ENCODE peak calls at places on chromosomes 4 and X, in ten cellular contexts. One of them, this sample, is unnamed. For H3K4me1 and H3K27me3, the result is how much of the 10 kb centered on the place peaks cover.

GRCh38 chr4:48557478-48557877 is 67.4 kb downstream of the ZAR1 start:
- DNase-seq in CD8-positive, alpha-beta memory T cell: no peak
- DNase-seq in fibroblast of lung: peak
- DNase-seq in Karpas-422: no peak
- DNase-seq in HCT116: no peak
- DNase-seq in uterus: no peak
- DNase-seq in pancreas: no peak
- DNase-seq in adrenal gland: no peak
- DNase-seq in prostate gland: no peak
- DNase-seq in endodermal cell: peak
- DNase-seq in this sample: no peak

GRCh38 chr4:183721207-183722081 is 62.4 kb downstream of the TRAPPC11 start:
- DNase-seq in Karpas-422: no peak
- DNase-seq in adrenal gland: peak
- DNase-seq in endodermal cell: peak
- DNase-seq in pancreas: peak
- DNase-seq in HCT116: no peak
- DNase-seq in CD8-positive, alpha-beta memory T cell: no peak
- DNase-seq in prostate gland: no peak
- DNase-seq in uterus: peak
- DNase-seq in fibroblast of lung: peak
- DNase-seq in this sample: peak

GRCh38 chr4:30801876-30802275 is 81.7 kb downstream of the PCDH7 start:
- DNase-seq in uterus: no peak
- DNase-seq in HCT116: no peak
- DNase-seq in prostate gland: no peak
- DNase-seq in adrenal gland: no peak
- DNase-seq in CD8-positive, alpha-beta memory T cell: no peak
- DNase-seq in Karpas-422: no peak
- DNase-seq in endodermal cell: no peak
- DNase-seq in fibroblast of lung: peak
- DNase-seq in pancreas: no peak
- DNase-seq in this sample: no peak

GRCh38 chr4:145231906-145232700 is 51.7 kb upstream of the OTUD4 start:
- DNase-seq in HCT116: no peak
- DNase-seq in CD8-positive, alpha-beta memory T cell: no peak
- DNase-seq in endodermal cell: no peak
- DNase-seq in Karpas-422: no peak
- DNase-seq in uterus: no peak
- DNase-seq in prostate gland: no peak
- DNase-seq in adrenal gland: no peak
- DNase-seq in pancreas: no peak
- DNase-seq in fibroblast of lung: peak
- DNase-seq in this sample: no peak

GRCh38 chrX:130110379-130111219 is at the start of gene ELF4:
- DNase-seq in HCT116: no peak
- DNase-seq in adrenal gland: peak
- DNase-seq in endodermal cell: peak
- DNase-seq in prostate gland: no peak
- DNase-seq in pancreas: no peak
- DNase-seq in uterus: peak
- DNase-seq in CD8-positive, alpha-beta memory T cell: peak
- DNase-seq in fibroblast of lung: peak
- DNase-seq in Karpas-422: peak
- DNase-seq in this sample: peak

GRCh38 chrX:12065251-12065650 is 73.0 kb upstream of the FRMPD4 start:
- DNase-seq in fibroblast of lung: peak
- DNase-seq in uterus: no peak
- DNase-seq in CD8-positive, alpha-beta memory T cell: no peak
- DNase-seq in Karpas-422: peak
- DNase-seq in HCT116: no peak
- DNase-seq in endodermal cell: peak
- DNase-seq in adrenal gland: no peak
- DNase-seq in prostate gland: no peak
- DNase-seq in pancreas: no peak
- DNase-seq in this sample: no peak

GRCh38 chr4:122731676-122732075 is 828 bp upstream of the BBS12 start:
- DNase-seq in CD8-positive, alpha-beta memory T cell: no peak
- DNase-seq in prostate gland: no peak
- DNase-seq in adrenal gland: no peak
- DNase-seq in endodermal cell: no peak
- DNase-seq in fibroblast of lung: no peak
- DNase-seq in Karpas-422: peak
- DNase-seq in HCT116: no peak
- DNase-seq in uterus: no peak
- DNase-seq in pancreas: no peak
- DNase-seq in this sample: no peak

GRCh38 chr4:1246901-1247810 is 1.8 kb downstream of the CTBP1 start:
- DNase-seq in Karpas-422: peak
- DNase-seq in HCT116: no peak
- DNase-seq in fibroblast of lung: no peak
- DNase-seq in prostate gland: peak
- DNase-seq in pancreas: peak
- DNase-seq in CD8-positive, alpha-beta memory T cell: peak
- DNase-seq in adrenal gland: no peak
- DNase-seq in uterus: peak
- DNase-seq in endodermal cell: peak
- DNase-seq in this sample: no peak

GRCh38 chrX:152865232-152865920 is 32.5 kb upstream of the ZNF185 start:
- DNase-seq in HCT116: no peak
- DNase-seq in Karpas-422: no peak
- DNase-seq in uterus: no peak
- DNase-seq in adrenal gland: no peak
- DNase-seq in fibroblast of lung: peak
- DNase-seq in pancreas: no peak
- DNase-seq in prostate gland: peak
- DNase-seq in endodermal cell: no peak
- DNase-seq in CD8-positive, alpha-beta memory T cell: no peak
- DNase-seq in this sample: no peak

GRCh38 chrX:44828008-44828605 is 15.7 kb upstream of the DUSP21 start:
- DNase-seq in pancreas: no peak
- DNase-seq in fibroblast of lung: peak
- DNase-seq in Karpas-422: no peak
- DNase-seq in adrenal gland: peak
- DNase-seq in uterus: no peak
- DNase-seq in prostate gland: no peak
- DNase-seq in endodermal cell: no peak
- DNase-seq in HCT116: peak
- DNase-seq in CD8-positive, alpha-beta memory T cell: no peak
- DNase-seq in this sample: peak

GRCh38 chr4:2469192-2469984 is 482 bp downstream of the RNF4 start:
- DNase-seq in uterus: no peak
- DNase-seq in fibroblast of lung: peak
- DNase-seq in Karpas-422: peak
- DNase-seq in adrenal gland: peak
- DNase-seq in endodermal cell: peak
- DNase-seq in HCT116: no peak
- DNase-seq in prostate gland: peak
- DNase-seq in pancreas: peak
- DNase-seq in CD8-positive, alpha-beta memory T cell: peak
- DNase-seq in this sample: peak

GRCh38 chr4:54199919-54200318 is 29.2 kb upstream of the PDGFRA start:
- DNase-seq in Karpas-422: no peak
- DNase-seq in endodermal cell: no peak
- DNase-seq in pancreas: no peak
- DNase-seq in HCT116: no peak
- DNase-seq in fibroblast of lung: no peak
- DNase-seq in prostate gland: no peak
- DNase-seq in adrenal gland: no peak
- DNase-seq in CD8-positive, alpha-beta memory T cell: no peak
- DNase-seq in uterus: no peak
- DNase-seq in this sample: no peak

GRCh38 chr4:76605099-76605563 is 170.1 kb downstream of the SHROOM3 start:
- DNase-seq in Karpas-422: no peak
- DNase-seq in HCT116: no peak
- DNase-seq in CD8-positive, alpha-beta memory T cell: no peak
- DNase-seq in adrenal gland: no peak
- DNase-seq in endodermal cell: no peak
- DNase-seq in prostate gland: no peak
- DNase-seq in uterus: peak
- DNase-seq in fibroblast of lung: peak
- DNase-seq in pancreas: no peak
- DNase-seq in this sample: no peak
- H3K4me1 ChIP-seq in Karpas-422: under half
- H3K4me1 ChIP-seq in HCT116: under half
- H3K4me1 ChIP-seq in CD8-positive, alpha-beta memory T cell: under half
- H3K4me1 ChIP-seq in adrenal gland: under half
- H3K4me1 ChIP-seq in endodermal cell: under half
- H3K4me1 ChIP-seq in prostate gland: under half
- H3K4me1 ChIP-seq in uterus: under half
- H3K4me1 ChIP-seq in fibroblast of lung: under half
- H3K4me1 ChIP-seq in pancreas: under half
- H3K4me1 ChIP-seq in this sample: under half

GRCh38 chrX:37470711-37471110 is 100.8 kb upstream of the LANCL3 start:
- DNase-seq in fibroblast of lung: no peak
- DNase-seq in pancreas: no peak
- DNase-seq in HCT116: no peak
- DNase-seq in Karpas-422: no peak
- DNase-seq in CD8-positive, alpha-beta memory T cell: no peak
- DNase-seq in endodermal cell: no peak
- DNase-seq in adrenal gland: no peak
- DNase-seq in uterus: no peak
- DNase-seq in prostate gland: no peak
- DNase-seq in this sample: no peak

GRCh38 chrX:37476571-37477188 is 94.8 kb upstream of the LANCL3 start:
- DNase-seq in Karpas-422: no peak
- DNase-seq in adrenal gland: no peak
- DNase-seq in fibroblast of lung: no peak
- DNase-seq in HCT116: no peak
- DNase-seq in endodermal cell: no peak
- DNase-seq in CD8-positive, alpha-beta memory T cell: no peak
- DNase-seq in pancreas: no peak
- DNase-seq in prostate gland: no peak
- DNase-seq in uterus: no peak
- DNase-seq in this sample: no peak

GRCh38 chrX:37468111-37468739 is 103.2 kb upstream of the LANCL3 start:
- DNase-seq in endodermal cell: peak
- DNase-seq in pancreas: no peak
- DNase-seq in prostate gland: no peak
- DNase-seq in adrenal gland: no peak
- DNase-seq in Karpas-422: no peak
- DNase-seq in CD8-positive, alpha-beta memory T cell: no peak
- DNase-seq in HCT116: no peak
- DNase-seq in fibroblast of lung: no peak
- DNase-seq in uterus: no peak
- DNase-seq in this sample: peak

GRCh38 chrX:37474478-37474877 is 97.0 kb upstream of the LANCL3 start:
- DNase-seq in pancreas: no peak
- DNase-seq in prostate gland: no peak
- DNase-seq in CD8-positive, alpha-beta memory T cell: no peak
- DNase-seq in fibroblast of lung: no peak
- DNase-seq in HCT116: no peak
- DNase-seq in endodermal cell: peak
- DNase-seq in adrenal gland: no peak
- DNase-seq in Karpas-422: no peak
- DNase-seq in uterus: no peak
- DNase-seq in this sample: no peak

DNA sequence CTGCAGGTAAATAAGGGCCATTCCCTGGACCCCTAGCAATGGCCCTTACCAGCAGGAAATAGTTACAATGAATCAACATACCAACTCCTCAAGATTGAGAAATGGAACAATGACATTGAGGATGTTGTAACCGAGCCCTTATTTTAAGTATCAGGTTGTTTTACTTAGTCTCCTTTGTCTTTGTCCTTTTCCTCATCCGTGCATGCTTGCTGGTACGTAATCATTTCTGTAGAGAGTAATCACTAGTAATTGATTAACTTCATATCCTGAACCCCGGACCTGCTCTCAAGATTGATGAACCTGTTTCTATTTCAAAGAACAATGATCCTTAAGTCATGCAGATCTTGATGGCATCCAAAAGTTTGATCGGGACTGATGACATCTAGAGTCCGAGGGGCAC is 98.6 kb upstream of the LANCL3 start:
- DNase-seq in uterus: no peak
- DNase-seq in CD8-positive, alpha-beta memory T cell: no peak
- DNase-seq in pancreas: no peak
- DNase-seq in adrenal gland: no peak
- DNase-seq in Karpas-422: no peak
- DNase-seq in HCT116: no peak
- DNase-seq in endodermal cell: no peak
- DNase-seq in prostate gland: no peak
- DNase-seq in fibroblast of lung: no peak
- DNase-seq in this sample: peak
- H3K27me3 ChIP-seq in uterus: under half
- H3K27me3 ChIP-seq in CD8-positive, alpha-beta memory T cell: under half
- H3K27me3 ChIP-seq in pancreas: under half
- H3K27me3 ChIP-seq in adrenal gland: under half
- H3K27me3 ChIP-seq in Karpas-422: under half
- H3K27me3 ChIP-seq in HCT116: under half
- H3K27me3 ChIP-seq in endodermal cell: under half
- H3K27me3 ChIP-seq in prostate gland: under half
- H3K27me3 ChIP-seq in fibroblast of lung: under half
- H3K27me3 ChIP-seq in this sample: under half

DNA sequence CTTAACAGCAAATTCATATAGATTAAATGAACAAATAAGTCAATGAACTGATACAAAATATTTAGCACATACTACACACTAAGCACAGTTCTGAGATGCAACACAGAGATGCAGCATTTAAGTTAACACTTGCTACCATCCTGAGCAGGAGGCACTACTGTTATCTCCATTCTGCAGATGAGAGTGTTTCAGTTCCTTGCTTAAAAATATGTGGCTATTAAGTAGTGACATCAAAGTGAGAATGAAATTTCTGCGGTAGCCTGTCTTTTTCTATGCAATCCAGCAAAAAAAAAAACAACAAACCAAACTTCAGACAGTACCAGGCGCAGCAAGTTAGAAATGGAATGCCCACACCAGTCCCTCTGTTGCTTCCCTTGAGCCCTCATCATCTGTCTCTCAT is 90.8 kb downstream of the SHISA3 start:
- DNase-seq in fibroblast of lung: no peak
- DNase-seq in pancreas: no peak
- DNase-seq in endodermal cell: no peak
- DNase-seq in prostate gland: no peak
- DNase-seq in uterus: no peak
- DNase-seq in CD8-positive, alpha-beta memory T cell: no peak
- DNase-seq in adrenal gland: no peak
- DNase-seq in Karpas-422: no peak
- DNase-seq in HCT116: no peak
- DNase-seq in this sample: no peak
- H3K4me1 ChIP-seq in fibroblast of lung: under half
- H3K4me1 ChIP-seq in pancreas: under half
- H3K4me1 ChIP-seq in endodermal cell: under half
- H3K4me1 ChIP-seq in prostate gland: under half
- H3K4me1 ChIP-seq in uterus: under half
- H3K4me1 ChIP-seq in CD8-positive, alpha-beta memory T cell: under half
- H3K4me1 ChIP-seq in adrenal gland: under half
- H3K4me1 ChIP-seq in Karpas-422: under half
- H3K4me1 ChIP-seq in HCT116: under half
- H3K4me1 ChIP-seq in this sample: under half

GRCh38 chrX:104565791-104566687 is at the start of gene IL1RAPL2:
- DNase-seq in endodermal cell: peak
- DNase-seq in fibroblast of lung: peak
- DNase-seq in pancreas: peak
- DNase-seq in uterus: no peak
- DNase-seq in prostate gland: peak
- DNase-seq in Karpas-422: no peak
- DNase-seq in adrenal gland: peak
- DNase-seq in CD8-positive, alpha-beta memory T cell: no peak
- DNase-seq in HCT116: no peak
- DNase-seq in this sample: peak
- H3K27me3 ChIP-seq in endodermal cell: half or more
- H3K27me3 ChIP-seq in fibroblast of lung: under half
- H3K27me3 ChIP-seq in pancreas: under half
- H3K27me3 ChIP-seq in uterus: under half
- H3K27me3 ChIP-seq in prostate gland: under half
- H3K27me3 ChIP-seq in Karpas-422: under half
- H3K27me3 ChIP-seq in adrenal gland: half or more
- H3K27me3 ChIP-seq in CD8-positive, alpha-beta memory T cell: under half
- H3K27me3 ChIP-seq in HCT116: under half
- H3K27me3 ChIP-seq in this sample: under half

This sample was measured in small intestine.